ENCODE peak calls at places on chromosomes 7 and 10, in four cellular contexts. Q is GM12891, W is HL-60, K is GM12878. S is an unnamed sample.

GRCh38 chr7:81618400-81619014 is 151.3 kb downstream of the HGF start:
- DNase-seq in Q (no peak), W (no peak), K (no peak), S (no peak)

GRCh38 chr7:48387916-48388315 is 216.7 kb downstream of the ABCA13 start:
- DNase-seq in Q (no peak), W (no peak), K (no peak), S (no peak)

GRCh38 chr10:4527281-4527960 is 298.6 kb upstream of the AKR1E2 start:
- DNase-seq in Q (no peak), W (no peak), K (no peak), S (no peak)

GRCh38 chr7:41711283-41712064 is 8.6 kb upstream of the INHBA start:
- DNase-seq in Q (no peak), W (no peak), K (no peak), S (peak; percentile 19)

GRCh38 chr7:29177963-29178612 is 16.5 kb upstream of the CHN2 start:
- DNase-seq in Q (no peak), W (peak; percentile 29), K (no peak), S (no peak)

GRCh38 chr7:126778101-126778500 is 474.6 kb downstream of the GRM8 start:
- DNase-seq in Q (no peak), W (no peak), K (no peak), S (no peak)

GRCh38 chr7:101527844-101528667 is 101.0 kb downstream of the MYL10 start:
- DNase-seq in Q (no peak), W (no peak), K (no peak), S (no peak)

GRCh38 chr10:123578721-123579120 is 87.4 kb upstream of the GPR26 start:
- DNase-seq in Q (no peak), W (no peak), K (no peak), S (no peak)

GRCh38 chr7:123355576-123356195 is 155.9 kb upstream of the SLC13A1 start:
- DNase-seq in Q (no peak), W (no peak), K (no peak), S (no peak)

GRCh38 chr10:115918812-115919211 is 354.2 kb downstream of the GFRA1 start:
- DNase-seq in Q (no peak), W (no peak), K (no peak), S (no peak)

GRCh38 chr7:36208406-36208805 is 55.4 kb downstream of the EEPD1 start:
- DNase-seq in Q (no peak), W (peak; percentile 14), K (no peak), S (no peak)

GRCh38 chr10:44183667-44184632 is 200.9 kb downstream of the CXCL12 start:
- DNase-seq in Q (no peak), W (no peak), K (no peak), S (no peak)

GRCh38 chr7:32161708-32162107 is 91.5 kb upstream of the PDE1C start:
- DNase-seq in Q (no peak), W (no peak), K (no peak), S (no peak)

GRCh38 chr10:76415559-76415958 is 984.1 kb downstream of the LRMDA start:
- DNase-seq in Q (no peak), W (no peak), K (no peak), S (no peak)

GRCh38 chr10:71982269-71983178 is 18.3 kb downstream of the CHST3 start:
- DNase-seq in Q (no peak), W (no peak), K (no peak), S (no peak)

GRCh38 chr7:45590679-45591057 is 16.5 kb downstream of the ADCY1 start:
- DNase-seq in Q (no peak), W (no peak), K (no peak), S (no peak)

GRCh38 chr10:132655735-132656134 is 118.1 kb downstream of the INPP5A start:
- DNase-seq in Q (no peak), W (no peak), K (no peak), S (no peak)

GRCh38 chr10:13590886-13591285 is 4.1 kb downstream of the PRPF18 start:
- DNase-seq in Q (no peak), W (no peak), K (no peak), S (no peak)

GRCh38 chr10:95861401-95861800 is 46.4 kb upstream of the CC2D2B start:
- DNase-seq in Q (no peak), W (no peak), K (no peak), S (no peak)

GRCh38 chr7:128833939-128834310 is 3.7 kb downstream of the FLNC start:
- DNase-seq in Q (no peak), W (no peak), K (no peak), S (no peak)

GRCh38 chr10:50393784-50394183 is 142.5 kb upstream of the ASAH2 start:
- DNase-seq in Q (no peak), W (no peak), K (no peak), S (peak; percentile 40)

GRCh38 chr10:7492660-7493046 is 81.8 kb upstream of the SFMBT2 start:
- DNase-seq in Q (no peak), W (no peak), K (no peak), S (no peak)

GRCh38 chr7:23357190-23358093 is 58.3 kb downstream of the MALSU1 start:
- DNase-seq in Q (no peak), W (no peak), K (no peak), S (peak; percentile 41)

GRCh38 chr10:90592903-90593302 is 264.9 kb downstream of the HTR7 start:
- DNase-seq in Q (peak; percentile 6), W (peak; percentile 21), K (peak; percentile 8), S (no peak)

GRCh38 chr7:123594813-123595241 is 6.8 kb upstream of the ASB15 start:
- DNase-seq in Q (no peak), W (no peak), K (no peak), S (no peak)

GRCh38 chr7:122602800-122603199 is 96.1 kb downstream of the RNF133 start:
- DNase-seq in Q (no peak), W (no peak), K (no peak), S (no peak)

GRCh38 chr10:69103784-69104183 is 15.9 kb downstream of the SRGN start:
- DNase-seq in Q (no peak), W (no peak), K (no peak), S (no peak)
- TF ChIP-seq SPI1 in Q (no peak), W (no peak), K (no peak), S (no peak)

GRCh38 chr7:51311166-51311565 is 5.4 kb downstream of the COBL start:
- DNase-seq in Q (no peak), W (no peak), K (no peak), S (no peak)
- TF ChIP-seq SPI1 in Q (no peak), W (no peak), K (no peak), S (no peak)

DNA sequence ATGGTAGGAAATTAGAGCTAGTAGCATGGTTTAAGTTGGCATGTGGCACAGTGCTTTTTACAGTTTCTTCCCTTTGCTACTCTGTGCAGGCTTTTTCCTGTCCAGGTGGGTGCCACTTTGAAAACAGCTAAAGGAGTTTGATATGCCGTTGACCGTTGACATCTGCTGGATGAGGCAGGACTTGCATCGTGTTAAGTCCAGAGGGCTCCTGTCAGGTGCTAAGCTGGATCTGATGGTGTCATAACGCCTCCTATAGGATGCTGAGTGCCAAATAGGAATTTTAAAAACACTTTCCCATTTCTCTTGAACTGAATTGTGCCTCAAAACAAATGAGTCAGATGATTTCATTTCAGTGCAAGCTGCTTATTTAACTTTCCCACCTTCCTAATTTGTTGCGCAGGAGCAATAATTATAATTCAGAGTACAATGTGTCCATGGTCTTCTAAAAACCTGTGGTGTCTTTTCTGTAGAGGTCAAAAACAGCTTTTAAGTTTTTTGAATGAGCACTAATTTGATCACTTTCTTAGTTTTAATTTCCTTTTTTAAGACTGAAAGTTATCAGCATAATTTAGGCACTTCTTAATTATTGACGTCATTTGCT is 178.3 kb downstream of the CDCA7L start:
- DNase-seq in Q (peak; percentile 2), W (peak; percentile 31), K (peak; percentile 26), S (peak; percentile 37)
- TF ChIP-seq SPI1 in Q (no peak), W (no peak), K (no peak), S (no peak)

DNA sequence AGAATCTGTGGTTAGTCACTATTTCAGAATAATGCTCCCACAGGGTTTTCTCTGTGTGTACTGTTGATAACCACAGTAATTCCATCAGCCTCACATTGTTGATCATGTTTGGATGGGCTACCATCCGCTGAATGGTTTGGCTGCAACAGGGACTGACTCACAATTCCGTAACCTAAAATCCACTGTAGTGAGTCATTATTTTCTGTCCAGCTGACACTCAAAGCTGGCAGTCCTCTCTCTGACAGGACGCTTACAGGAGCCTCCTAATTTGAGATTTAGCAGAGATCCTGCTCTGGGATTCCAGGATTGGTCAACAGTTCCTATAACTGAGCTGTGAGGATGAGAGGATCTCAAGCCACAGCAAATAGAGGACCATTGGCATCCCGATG is 32.7 kb downstream of the VWA2 start:
- DNase-seq in Q (no peak), W (no peak), K (no peak), S (no peak)
- TF ChIP-seq SPI1 in Q (no peak), W (no peak), K (no peak), S (no peak)

DNA sequence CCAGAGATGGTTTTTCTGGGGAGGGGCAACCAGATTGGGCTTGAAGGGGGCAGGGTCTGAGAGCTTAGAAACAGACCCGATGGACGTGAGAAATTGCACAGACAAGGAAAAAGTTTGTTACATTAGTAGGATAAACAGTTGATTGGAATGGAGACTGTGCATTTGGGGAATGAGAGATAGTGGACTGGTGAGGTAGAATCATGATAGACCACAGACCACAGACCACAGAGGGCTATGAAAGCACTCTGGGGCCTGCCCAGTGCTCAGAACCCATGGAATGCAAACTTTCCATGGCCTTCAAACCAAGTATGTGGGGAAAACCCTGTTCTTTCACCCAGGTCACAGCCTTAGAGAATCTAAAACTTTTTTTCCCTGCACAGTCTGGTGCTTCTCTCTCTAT is 210.0 kb downstream of the ZNF365 start:
- DNase-seq in Q (no peak), W (no peak), K (no peak), S (no peak)
- TF ChIP-seq SPI1 in Q (no peak), W (no peak), K (no peak), S (no peak)

S was measured in K562.